ENCODE peak calls at places on chromosomes 11 and 22, in six cellular contexts. One of them, this sample, is unnamed.

GRCh38 chr11:112241486-112241885 is 15.3 kb downstream of the PTS start:
- DNase-seq in BE2C: no peak
- DNase-seq in lower leg skin: no peak
- DNase-seq in type B pancreatic cell: no peak
- DNase-seq in AG10803: peak
- DNase-seq in AG09309: peak
- DNase-seq in this sample: no peak

GRCh38 chr11:22479986-22480740 is 142.0 kb downstream of the SLC17A6 start:
- DNase-seq in BE2C: no peak
- DNase-seq in lower leg skin: no peak
- DNase-seq in type B pancreatic cell: no peak
- DNase-seq in AG10803: peak
- DNase-seq in AG09309: no peak
- DNase-seq in this sample: no peak

GRCh38 chr11:6357222-6357621 is 33.1 kb upstream of the SMPD1 start:
- DNase-seq in BE2C: peak
- DNase-seq in lower leg skin: no peak
- DNase-seq in type B pancreatic cell: no peak
- DNase-seq in AG10803: peak
- DNase-seq in AG09309: peak
- DNase-seq in this sample: no peak

GRCh38 chr11:59560290-59560701 is 49.0 kb downstream of the OR4D9 start:
- DNase-seq in BE2C: peak
- DNase-seq in lower leg skin: peak
- DNase-seq in type B pancreatic cell: peak
- DNase-seq in AG10803: peak
- DNase-seq in AG09309: no peak
- DNase-seq in this sample: peak

GRCh38 chr11:132920391-132921095 is 611.8 kb downstream of the OPCML start:
- DNase-seq in BE2C: no peak
- DNase-seq in lower leg skin: no peak
- DNase-seq in type B pancreatic cell: no peak
- DNase-seq in AG10803: no peak
- DNase-seq in AG09309: no peak
- DNase-seq in this sample: peak

GRCh38 chr11:92295175-92296137 is 70.8 kb downstream of the FAT3 start:
- DNase-seq in BE2C: no peak
- DNase-seq in lower leg skin: no peak
- DNase-seq in type B pancreatic cell: no peak
- DNase-seq in AG10803: peak
- DNase-seq in AG09309: no peak
- DNase-seq in this sample: no peak

GRCh38 chr22:20867179-20868099 is 8.6 kb downstream of the SNAP29 start:
- DNase-seq in BE2C: peak
- DNase-seq in lower leg skin: no peak
- DNase-seq in type B pancreatic cell: no peak
- DNase-seq in AG10803: no peak
- DNase-seq in AG09309: no peak
- DNase-seq in this sample: no peak

GRCh38 chr11:2759228-2760195 is 59.7 kb upstream of the KCNQ1OT1 start:
- DNase-seq in BE2C: no peak
- DNase-seq in lower leg skin: peak
- DNase-seq in type B pancreatic cell: peak
- DNase-seq in AG10803: no peak
- DNase-seq in AG09309: no peak
- DNase-seq in this sample: no peak

GRCh38 chr22:22616636-22617035 is 27.8 kb upstream of the GGTLC2 start:
- DNase-seq in BE2C: no peak
- DNase-seq in lower leg skin: no peak
- DNase-seq in type B pancreatic cell: peak
- DNase-seq in AG10803: no peak
- DNase-seq in AG09309: no peak
- DNase-seq in this sample: no peak

GRCh38 chr11:126101930-126102283 is 39.2 kb upstream of the CDON start:
- DNase-seq in BE2C: no peak
- DNase-seq in lower leg skin: no peak
- DNase-seq in type B pancreatic cell: no peak
- DNase-seq in AG10803: no peak
- DNase-seq in AG09309: no peak
- DNase-seq in this sample: no peak

GRCh38 chr11:126102436-126102894 is 39.8 kb upstream of the CDON start:
- DNase-seq in BE2C: peak
- DNase-seq in lower leg skin: no peak
- DNase-seq in type B pancreatic cell: no peak
- DNase-seq in AG10803: peak
- DNase-seq in AG09309: no peak
- DNase-seq in this sample: no peak

GRCh38 chr11:126100681-126101080 is 38.0 kb upstream of the CDON start:
- DNase-seq in BE2C: no peak
- DNase-seq in lower leg skin: no peak
- DNase-seq in type B pancreatic cell: no peak
- DNase-seq in AG10803: no peak
- DNase-seq in AG09309: no peak
- DNase-seq in this sample: no peak

GRCh38 chr11:126103150-126103549 is 40.5 kb upstream of the CDON start:
- DNase-seq in BE2C: peak
- DNase-seq in lower leg skin: no peak
- DNase-seq in type B pancreatic cell: no peak
- DNase-seq in AG10803: no peak
- DNase-seq in AG09309: no peak
- DNase-seq in this sample: no peak

DNA sequence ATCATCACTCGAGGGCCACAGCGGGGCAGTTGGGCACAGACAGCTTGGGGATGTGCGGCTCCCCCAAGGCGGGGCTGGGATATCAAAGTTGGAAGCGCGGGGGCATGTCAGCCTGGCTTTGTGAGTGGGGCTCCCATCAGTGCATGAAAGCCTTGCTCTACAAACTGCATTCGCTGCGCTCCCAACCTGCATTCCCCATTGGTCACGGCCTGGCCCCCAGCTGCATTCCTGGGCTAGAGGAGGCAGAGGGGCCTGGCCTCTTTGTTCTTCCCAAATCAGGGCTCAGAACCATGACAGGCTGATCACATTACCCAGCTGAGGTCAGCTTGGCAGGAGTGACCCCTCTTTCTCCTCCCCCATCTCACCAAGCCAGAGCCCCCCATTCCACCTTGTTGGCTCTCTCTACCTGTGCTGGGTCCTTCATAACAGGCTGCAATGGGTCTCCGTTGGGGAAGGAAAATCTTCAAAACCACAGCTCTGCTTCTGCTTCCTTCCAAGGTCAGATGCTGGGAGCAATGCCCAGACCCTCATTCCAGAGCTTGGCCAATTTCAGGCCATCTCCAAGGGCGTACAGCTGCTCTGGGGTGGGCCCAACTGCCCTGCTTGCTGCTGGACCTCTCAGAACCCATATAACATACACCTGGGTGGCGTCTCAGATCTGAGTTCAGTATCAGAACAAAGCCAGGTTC is 38.7 kb upstream of the CDON start:
- DNase-seq in BE2C: no peak
- DNase-seq in lower leg skin: no peak
- DNase-seq in type B pancreatic cell: no peak
- DNase-seq in AG10803: peak
- DNase-seq in AG09309: no peak
- DNase-seq in this sample: peak
- TF ChIP-seq CTCF in BE2C: no peak
- TF ChIP-seq CTCF in lower leg skin: no peak
- TF ChIP-seq CTCF in type B pancreatic cell: no peak
- TF ChIP-seq CTCF in AG10803: no peak
- TF ChIP-seq CTCF in AG09309: no peak
- TF ChIP-seq CTCF in this sample: no peak

GRCh38 chr22:29195964-29196666 is 9.6 kb upstream of the EMID1 start:
- DNase-seq in BE2C: no peak
- DNase-seq in lower leg skin: no peak
- DNase-seq in type B pancreatic cell: no peak
- DNase-seq in AG10803: no peak
- DNase-seq in AG09309: no peak
- DNase-seq in this sample: no peak

GRCh38 chr22:29197096-29197495 is 8.6 kb upstream of the EMID1 start:
- DNase-seq in BE2C: no peak
- DNase-seq in lower leg skin: no peak
- DNase-seq in type B pancreatic cell: no peak
- DNase-seq in AG10803: no peak
- DNase-seq in AG09309: no peak
- DNase-seq in this sample: no peak

GRCh38 chr22:29195118-29195963 is 10.4 kb upstream of the EMID1 start:
- DNase-seq in BE2C: peak
- DNase-seq in lower leg skin: no peak
- DNase-seq in type B pancreatic cell: no peak
- DNase-seq in AG10803: no peak
- DNase-seq in AG09309: no peak
- DNase-seq in this sample: no peak

GRCh38 chr22:29190915-29191314 is 14.8 kb upstream of the EMID1 start:
- DNase-seq in BE2C: no peak
- DNase-seq in lower leg skin: no peak
- DNase-seq in type B pancreatic cell: no peak
- DNase-seq in AG10803: peak
- DNase-seq in AG09309: no peak
- DNase-seq in this sample: no peak

DNA sequence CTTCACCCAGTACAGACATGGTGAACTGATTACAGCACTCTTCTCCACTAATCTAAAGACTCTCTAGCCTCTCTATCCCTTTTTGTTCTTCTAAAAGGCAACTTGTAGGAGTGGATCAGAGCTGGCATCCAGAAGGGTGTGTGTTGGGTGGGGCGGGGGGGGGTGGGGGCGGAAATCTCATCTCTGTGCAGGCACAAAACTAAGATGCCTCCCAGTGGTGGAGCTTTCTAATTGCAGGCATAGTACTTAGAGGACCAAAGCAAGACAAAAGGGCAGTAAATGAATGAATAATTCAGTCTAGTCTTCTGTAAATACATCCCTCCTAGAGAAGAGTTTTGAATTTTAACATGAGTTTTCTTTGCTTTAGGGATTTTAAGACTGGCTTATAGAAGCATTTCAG is 11.4 kb upstream of the EMID1 start:
- DNase-seq in BE2C: no peak
- DNase-seq in lower leg skin: no peak
- DNase-seq in type B pancreatic cell: no peak
- DNase-seq in AG10803: no peak
- DNase-seq in AG09309: no peak
- DNase-seq in this sample: no peak
- TF ChIP-seq CTCF in BE2C: peak
- TF ChIP-seq CTCF in lower leg skin: no peak
- TF ChIP-seq CTCF in type B pancreatic cell: peak
- TF ChIP-seq CTCF in AG10803: peak
- TF ChIP-seq CTCF in AG09309: peak
- TF ChIP-seq CTCF in this sample: no peak

GRCh38 chr11:44746894-44747293 is 20.1 kb downstream of the TSPAN18 start:
- DNase-seq in BE2C: no peak
- DNase-seq in lower leg skin: peak
- DNase-seq in type B pancreatic cell: no peak
- DNase-seq in AG10803: peak
- DNase-seq in AG09309: no peak
- DNase-seq in this sample: no peak
- TF ChIP-seq CTCF in BE2C: no peak
- TF ChIP-seq CTCF in lower leg skin: no peak
- TF ChIP-seq CTCF in type B pancreatic cell: no peak
- TF ChIP-seq CTCF in AG10803: no peak
- TF ChIP-seq CTCF in AG09309: no peak
- TF ChIP-seq CTCF in this sample: no peak

GRCh38 chr11:121655481-121656332 is 202.9 kb upstream of the SORL1-AS1 start:
- DNase-seq in BE2C: peak
- DNase-seq in lower leg skin: peak
- DNase-seq in type B pancreatic cell: peak
- DNase-seq in AG10803: peak
- DNase-seq in AG09309: peak
- DNase-seq in this sample: peak

GRCh38 chr11:121654506-121655480 is 202.0 kb upstream of the SORL1-AS1 start:
- DNase-seq in BE2C: no peak
- DNase-seq in lower leg skin: no peak
- DNase-seq in type B pancreatic cell: no peak
- DNase-seq in AG10803: peak
- DNase-seq in AG09309: no peak
- DNase-seq in this sample: no peak

GRCh38 chr11:121657191-121657590 is 204.4 kb upstream of the SORL1-AS1 start:
- DNase-seq in BE2C: no peak
- DNase-seq in lower leg skin: no peak
- DNase-seq in type B pancreatic cell: no peak
- DNase-seq in AG10803: peak
- DNase-seq in AG09309: no peak
- DNase-seq in this sample: no peak

GRCh38 chr11:121659811-121660210 is 207.0 kb upstream of the SORL1-AS1 start:
- DNase-seq in BE2C: no peak
- DNase-seq in lower leg skin: no peak
- DNase-seq in type B pancreatic cell: no peak
- DNase-seq in AG10803: peak
- DNase-seq in AG09309: no peak
- DNase-seq in this sample: no peak

DNA sequence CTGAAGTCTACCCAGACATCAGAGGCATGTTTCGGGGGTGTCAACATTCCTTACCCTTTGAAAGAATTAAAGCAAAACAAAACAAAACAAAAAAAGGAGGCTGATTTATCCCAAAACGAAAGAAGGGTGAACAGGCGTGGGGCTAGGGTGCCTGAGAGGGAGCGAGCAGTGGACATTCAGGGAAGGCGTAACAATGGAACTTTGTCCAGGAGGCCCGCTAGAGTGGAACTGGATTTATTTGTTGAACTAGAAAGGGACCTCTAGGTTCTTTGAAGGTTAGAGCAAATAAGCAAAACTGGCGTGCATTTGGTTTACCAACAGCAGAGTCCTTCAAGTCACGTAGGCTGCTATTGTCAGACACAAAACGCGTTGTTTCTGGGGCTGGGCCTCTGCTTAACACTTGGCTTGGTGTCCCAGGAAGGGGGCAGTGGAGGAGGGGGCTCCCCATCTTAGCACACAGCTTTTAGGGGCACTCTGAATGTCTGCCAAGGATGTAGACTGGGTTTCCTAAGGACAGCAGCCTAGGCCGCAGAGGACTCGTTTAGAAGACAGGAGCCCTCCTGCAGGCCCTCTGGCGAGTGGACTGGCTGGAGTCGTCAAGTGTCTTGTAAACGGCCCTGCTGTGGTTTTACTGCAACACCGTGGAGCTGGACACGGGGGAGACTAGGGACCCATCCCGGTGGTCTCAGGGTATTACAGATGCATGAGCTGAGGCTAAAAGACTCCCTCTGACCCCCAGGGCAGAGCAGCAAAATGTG is 203.7 kb upstream of the SORL1-AS1 start:
- DNase-seq in BE2C: no peak
- DNase-seq in lower leg skin: no peak
- DNase-seq in type B pancreatic cell: no peak
- DNase-seq in AG10803: no peak
- DNase-seq in AG09309: no peak
- DNase-seq in this sample: no peak
- TF ChIP-seq CTCF in BE2C: no peak
- TF ChIP-seq CTCF in lower leg skin: no peak
- TF ChIP-seq CTCF in type B pancreatic cell: no peak
- TF ChIP-seq CTCF in AG10803: no peak
- TF ChIP-seq CTCF in AG09309: no peak
- TF ChIP-seq CTCF in this sample: no peak